ENCODE peak calls at places on chromosomes 6 and 20, in six cellular contexts. K, O, J, B, V and P are unnamed samples.
A peak's percentile ranks its signal among the peaks of the same experiment; 100 is the strongest.

GRCh38 chr6:2485116-2485515 is 239.7 kb upstream of the GMDS start:
- DNase-seq in B (no peak), K (no peak), V (no peak), O (no peak), J (no peak), P (no peak)

GRCh38 chr6:105178110-105178509 is 1.7 kb downstream of the POPDC3 start:
- DNase-seq in O (no peak), B (no peak), K (no peak), J (no peak), V (no peak), P (no peak)

GRCh38 chr20:4663553-4663952 is 58.2 kb upstream of the PRND start:
- DNase-seq in B (no peak), K (no peak), V (no peak), O (no peak), J (no peak), P (no peak)

GRCh38 chr6:143127941-143128340 is 67.3 kb downstream of the AIG1 start:
- DNase-seq in K (no peak), O (no peak), V (no peak), J (no peak), B (no peak), P (no peak)

GRCh38 chr20:36207602-36208001 is 28.7 kb upstream of the AAR2 start:
- DNase-seq in K (no peak), B (no peak), J (no peak), O (no peak), V (no peak), P (no peak)

GRCh38 chr20:6882911-6883310 is 115.4 kb downstream of the BMP2 start:
- DNase-seq in V (no peak), B (no peak), K (no peak), O (no peak), J (no peak), P (no peak)

GRCh38 chr6:82783587-82784253 is 281.9 kb downstream of the UBE3D start:
- DNase-seq in V (no peak), B (no peak), J (no peak), O (no peak), K (no peak), P (no peak)

GRCh38 chr20:3980260-3981131 is 34.9 kb downstream of the RNF24 start:
- DNase-seq in K (no peak), V (peak; percentile 19), O (peak; percentile 28), J (peak; percentile 33), B (no peak), P (no peak)

GRCh38 chr6:9412951-9413559 is 977.7 kb upstream of the SLC35B3 start:
- DNase-seq in V (peak; percentile 35), K (no peak), B (no peak), J (no peak), O (no peak), P (no peak)

GRCh38 chr6:79671605-79672266 is 40.6 kb downstream of the SH3BGRL2 start:
- DNase-seq in K (no peak), O (no peak), V (no peak), B (peak; percentile 52), J (peak; percentile 80), P (peak; percentile 66)

GRCh38 chr20:31712564-31713311 is 9.9 kb downstream of the BCL2L1 start:
- DNase-seq in K (peak; percentile 55), J (peak; percentile 91), O (no peak), V (no peak), B (peak; percentile 83), P (peak; percentile 97)

GRCh38 chr20:38997622-38998021 is 35.5 kb downstream of the DHX35 start:
- DNase-seq in V (no peak), K (no peak), B (no peak), O (no peak), J (no peak), P (no peak)

GRCh38 chr6:20691185-20691584 is 156.9 kb downstream of the CDKAL1 start:
- DNase-seq in O (no peak), V (no peak), K (no peak), B (no peak), J (no peak), P (no peak)

GRCh38 chr6:169827372-169827771 is 76.0 kb downstream of the ERMARD start:
- DNase-seq in K (peak; percentile 61), B (no peak), V (no peak), J (no peak), O (no peak), P (no peak)

GRCh38 chr6:169215201-169215661 is 38.4 kb downstream of the THBS2 start:
- DNase-seq in O (no peak), J (no peak), V (peak; percentile 1), B (no peak), K (no peak), P (peak; percentile 78)

GRCh38 chr20:59933296-59933848 is at the start of gene SYCP2:
- DNase-seq in K (no peak), J (no peak), O (no peak), V (peak; percentile 95), B (peak; percentile 63), P (peak; percentile 75)

GRCh38 chr20:59931511-59932312 is 1.7 kb downstream of the SYCP2 start:
- DNase-seq in J (no peak), B (no peak), V (no peak), K (no peak), O (no peak), P (no peak)

GRCh38 chr20:59932616-59933295 is 681 bp downstream of the SYCP2 start:
- DNase-seq in B (no peak), O (no peak), K (no peak), J (no peak), V (peak; percentile 11), P (no peak)

GRCh38 chr20:59935457-59936185 is 2.2 kb upstream of the SYCP2 start:
- DNase-seq in V (no peak), O (no peak), J (no peak), K (no peak), B (no peak), P (no peak)

GRCh38 chr20:59933849-59934585 is 580 bp upstream of the SYCP2 start:
- DNase-seq in J (peak; percentile 56), B (peak; percentile 84), K (peak; percentile 90), V (peak; percentile 97), O (peak; percentile 53), P (peak; percentile 90)
- TF ChIP-seq POLR2AphosphoS5 in J (no peak), B (peak; percentile 24), K (no peak), V (no peak), O (peak; percentile 73), P (no peak)

GRCh38 chr20:62062661-62063600 is 2.8 kb downstream of the TAF4 start:
- DNase-seq in B (peak; percentile 17), O (no peak), K (no peak), J (no peak), V (no peak), P (no peak)

GRCh38 chr20:62061851-62062418 is 3.7 kb downstream of the TAF4 start:
- DNase-seq in V (no peak), J (no peak), B (no peak), O (no peak), K (no peak), P (no peak)

GRCh38 chr20:62064788-62065668 is 653 bp downstream of the TAF4 start:
- DNase-seq in K (no peak), V (peak; percentile 66), B (peak; percentile 52), J (no peak), O (no peak), P (no peak)

GRCh38 chr20:62063981-62064787 is 1.5 kb downstream of the TAF4 start:
- DNase-seq in B (peak; percentile 55), V (peak; percentile 72), J (no peak), K (no peak), O (no peak), P (no peak)

DNA sequence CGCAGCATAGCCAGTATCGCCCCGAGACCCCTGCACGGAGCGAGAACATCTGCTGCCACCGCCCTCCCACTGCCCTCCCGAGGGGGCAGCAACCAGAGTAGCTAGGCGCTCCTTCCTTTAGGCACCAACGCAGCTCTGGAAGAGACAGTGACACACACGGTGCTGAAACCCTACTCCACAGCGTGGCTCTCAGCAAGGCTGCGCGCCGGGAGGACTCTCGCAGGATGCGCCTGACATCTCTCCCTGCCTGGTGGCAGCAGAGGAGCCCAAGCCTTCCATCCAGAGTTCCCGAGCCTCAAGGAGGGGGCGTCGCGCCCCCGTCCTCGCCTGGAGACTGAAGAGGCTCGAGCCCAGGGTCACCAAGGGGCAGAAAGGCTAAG is 2.1 kb downstream of the TAF4 start:
- DNase-seq in V (peak; percentile 70), B (peak; percentile 46), K (no peak), O (no peak), J (no peak), P (no peak)
- H3K4me3 ChIP-seq in V (peak overlapping the region; percentile 46), B (peak overlapping the region; percentile 40), K (no peak overlapping the region), O (peak overlapping the region; percentile 45), J (no peak overlapping the region), P (peak overlapping the region; percentile 17)

GRCh38 chr6:41675992-41676391 is 37.7 kb downstream of the MDFI start:
- DNase-seq in J (no peak), V (no peak), O (no peak), K (no peak), B (no peak), P (no peak)

GRCh38 chr6:41673704-41674000 is 35.4 kb downstream of the MDFI start:
- DNase-seq in V (no peak), K (no peak), B (no peak), O (no peak), J (no peak), P (no peak)

GRCh38 chr6:41672816-41673703 is 34.8 kb downstream of the MDFI start:
- DNase-seq in V (no peak), K (no peak), O (no peak), J (no peak), B (no peak), P (no peak)

GRCh38 chr6:41675176-41675767 is 37.0 kb downstream of the MDFI start:
- DNase-seq in V (peak; percentile 84), O (no peak), J (no peak), B (no peak), K (no peak), P (no peak)

DNA sequence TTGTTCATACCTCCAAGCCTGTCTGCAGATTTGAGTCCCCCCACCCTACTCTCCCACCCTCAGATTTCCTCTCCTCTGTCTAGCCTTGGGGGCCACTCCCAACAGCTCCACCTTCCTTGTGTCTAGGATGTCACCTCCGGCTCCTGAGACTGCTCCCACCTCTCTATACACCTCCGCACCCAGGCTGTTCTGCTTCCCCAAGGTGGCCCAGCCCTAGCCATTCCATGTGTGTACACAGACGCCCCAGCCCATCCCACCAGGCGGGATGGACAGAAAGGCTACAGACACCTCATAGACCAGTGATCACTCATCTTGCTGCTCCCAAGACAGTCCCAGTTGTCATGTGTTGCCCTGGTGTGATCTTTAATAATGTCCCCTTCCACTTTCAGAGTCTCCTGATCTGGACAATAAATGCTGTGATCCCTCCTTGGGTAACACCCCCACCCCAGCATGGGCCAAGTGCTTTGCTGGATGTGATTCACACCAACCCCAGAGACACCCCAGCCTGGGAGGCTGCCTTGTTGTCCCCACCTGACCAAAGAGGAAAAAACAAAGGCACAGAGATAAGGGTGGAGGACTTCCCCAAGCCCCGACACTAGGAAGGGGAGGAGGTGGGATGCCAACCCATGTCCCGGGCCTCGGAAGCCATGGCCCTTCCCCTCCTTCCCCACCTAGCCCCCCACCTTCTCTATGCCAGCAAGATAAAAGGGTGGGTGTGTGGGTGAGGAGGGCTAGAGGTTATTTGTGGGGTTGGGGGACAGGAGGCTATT is 36.1 kb downstream of the MDFI start:
- DNase-seq in B (no peak), O (no peak), V (no peak), K (no peak), J (no peak), P (no peak)
- TF ChIP-seq POLR2AphosphoS5 in B (no peak), O (no peak), V (no peak), K (no peak), J (no peak), P (no peak)

DNA sequence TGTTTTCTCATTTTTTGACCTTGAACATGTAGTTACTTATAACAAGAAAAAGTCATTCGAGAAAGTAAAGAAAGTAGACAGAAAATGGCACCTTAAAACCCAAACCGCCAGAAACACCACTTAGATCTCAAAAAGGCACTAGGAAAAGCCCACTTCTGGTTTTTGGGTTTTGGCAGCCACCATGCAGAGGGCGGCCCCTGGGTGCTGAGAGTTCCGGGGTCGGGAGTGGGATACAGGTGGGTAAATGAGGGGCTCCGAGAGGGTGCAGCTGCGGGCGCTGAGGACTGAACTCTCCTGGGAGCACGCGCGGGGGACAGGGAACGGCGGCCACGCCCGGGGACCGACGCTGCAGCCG is 49.2 kb downstream of the TMEM242 start:
- DNase-seq in V (no peak), O (no peak), J (no peak), K (no peak), B (no peak), P (no peak)
- H3K4me3 ChIP-seq in V (peak overlapping the region; percentile 54), O (peak overlapping the region; percentile 48), J (peak overlapping the region; percentile 39), K (peak overlapping the region; percentile 34), B (peak overlapping the region; percentile 60), P (peak overlapping the region; percentile 62)